ENCODE peak calls at places on chromosomes 5 and 9, in ten cellular contexts. S, A, K, Q, M, C, U, V, Z and P are unnamed samples.
A peak's percentile ranks its signal among the peaks of the same experiment; 100 is the strongest.

GRCh38 chr9:135858491-135859185 is 48.7 kb downstream of the CAMSAP1 start:
- DNase-seq in S (no peak), A (no peak), K (no peak), Q (no peak), M (peak; percentile 64), C (no peak), U (no peak), V (no peak), Z (no peak), P (no peak)

GRCh38 chr9:108163321-108164005 is 673.9 kb upstream of the KLF4 start:
- DNase-seq in S (no peak), A (no peak), K (no peak), Q (no peak), M (peak; percentile 39), C (no peak), U (no peak), V (peak; percentile 36), Z (no peak), P (peak; percentile 49)

GRCh38 chr9:3873818-3874217 is 348.0 kb upstream of the RFX3 start:
- DNase-seq in S (no peak), A (no peak), K (no peak), Q (no peak), M (no peak), C (no peak), U (no peak), V (peak; percentile 63), Z (no peak), P (peak; percentile 64)

GRCh38 chr5:848671-849111 is 2.1 kb downstream of the ZDHHC11 start:
- DNase-seq in S (peak; percentile 44), A (peak; percentile 52), K (no peak), Q (peak; percentile 54), M (no peak), C (no peak), U (no peak), V (no peak), Z (peak; percentile 36), P (no peak)

GRCh38 chr5:57524661-57525060 is 42.0 kb upstream of the ACTBL2 start:
- DNase-seq in S (no peak), A (no peak), K (no peak), Q (no peak), M (no peak), C (no peak), U (no peak), V (no peak), Z (no peak), P (no peak)

GRCh38 chr5:12399868-12400267 is 495.6 kb upstream of the CTNND2 start:
- DNase-seq in S (no peak), A (no peak), K (no peak), Q (no peak), M (peak; percentile 83), C (no peak), U (no peak), V (no peak), Z (no peak), P (no peak)

GRCh38 chr9:108994695-108995094 is 18.6 kb downstream of the CTNNAL1 start:
- DNase-seq in S (no peak), A (no peak), K (no peak), Q (no peak), M (peak; percentile 25), C (peak; percentile 38), U (peak; percentile 17), V (peak; percentile 88), Z (no peak), P (peak; percentile 72)

GRCh38 chr9:137607141-137607857 is 1.8 kb downstream of the ARRDC1 start:
- DNase-seq in S (peak; percentile 62), A (no peak), K (no peak), Q (peak; percentile 75), M (peak; percentile 48), C (no peak), U (no peak), V (no peak), Z (no peak), P (peak; percentile 31)

GRCh38 chr9:93308676-93309075 is 124.7 kb downstream of the WNK2 start:
- DNase-seq in S (no peak), A (peak; percentile 55), K (peak; percentile 23), Q (peak; percentile 51), M (no peak), C (no peak), U (no peak), V (no peak), Z (no peak), P (no peak)

GRCh38 chr9:126722922-126723806 is 81.7 kb upstream of the ZBTB43 start:
- DNase-seq in S (peak; percentile 86), A (peak; percentile 80), K (no peak), Q (no peak), M (peak; percentile 36), C (peak; percentile 78), U (peak; percentile 44), V (no peak), Z (peak; percentile 91), P (peak; percentile 27)

GRCh38 chr9:130927995-130928900 is 10.8 kb downstream of the FIBCD1 start:
- DNase-seq in S (no peak), A (no peak), K (no peak), Q (no peak), M (peak; percentile 88), C (no peak), U (peak; percentile 75), V (peak; percentile 74), Z (no peak), P (peak; percentile 67)

DNA sequence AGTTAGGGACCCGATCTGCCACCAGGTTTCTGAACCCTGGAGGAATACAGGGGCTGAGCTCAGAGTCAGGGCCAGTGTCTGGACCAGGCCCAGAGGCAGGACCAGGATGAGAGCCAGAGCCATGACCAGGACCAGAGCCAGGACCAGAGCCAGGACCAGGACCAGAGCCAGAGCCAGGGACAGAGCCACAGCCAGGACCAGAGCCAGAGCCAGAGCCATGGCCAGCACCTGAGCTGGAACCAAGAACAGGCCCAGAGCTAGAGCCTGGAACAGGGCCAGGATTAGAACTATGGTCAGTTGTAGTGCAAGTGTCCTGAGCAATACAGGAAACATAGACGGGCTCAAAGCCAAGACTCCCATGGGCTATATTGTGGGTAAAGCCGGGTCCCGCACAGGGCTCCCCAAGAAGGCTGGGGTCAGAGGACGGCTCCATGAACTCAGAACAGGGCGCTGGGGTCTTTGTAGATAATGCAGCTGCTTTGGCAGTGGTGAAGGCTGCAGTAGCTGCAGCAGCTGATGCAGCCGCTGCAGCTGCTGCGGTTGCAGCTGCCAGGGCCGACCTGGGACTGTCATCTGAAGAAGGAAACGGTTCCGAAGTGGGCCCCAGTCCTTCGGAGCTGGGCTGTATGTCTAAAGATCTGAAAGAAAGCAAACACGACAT is 568 bp downstream of the SPAG8 start:
- DNase-seq in S (no peak), A (peak; percentile 74), K (no peak), Q (no peak), M (no peak), C (no peak), U (peak; percentile 43), V (peak; percentile 51), Z (no peak), P (peak; percentile 49)
- H3K4me3 ChIP-seq in S (no peak overlapping the region), A (peak overlapping the region; percentile 60), K (peak overlapping the region; percentile 85), Q (peak overlapping the region; percentile 66), M (peak overlapping the region; percentile 47), C (peak overlapping the region; percentile 67), U (peak overlapping the region; percentile 22), V (peak overlapping the region; percentile 63), Z (peak overlapping the region; percentile 44), P (peak overlapping the region; percentile 56)

DNA sequence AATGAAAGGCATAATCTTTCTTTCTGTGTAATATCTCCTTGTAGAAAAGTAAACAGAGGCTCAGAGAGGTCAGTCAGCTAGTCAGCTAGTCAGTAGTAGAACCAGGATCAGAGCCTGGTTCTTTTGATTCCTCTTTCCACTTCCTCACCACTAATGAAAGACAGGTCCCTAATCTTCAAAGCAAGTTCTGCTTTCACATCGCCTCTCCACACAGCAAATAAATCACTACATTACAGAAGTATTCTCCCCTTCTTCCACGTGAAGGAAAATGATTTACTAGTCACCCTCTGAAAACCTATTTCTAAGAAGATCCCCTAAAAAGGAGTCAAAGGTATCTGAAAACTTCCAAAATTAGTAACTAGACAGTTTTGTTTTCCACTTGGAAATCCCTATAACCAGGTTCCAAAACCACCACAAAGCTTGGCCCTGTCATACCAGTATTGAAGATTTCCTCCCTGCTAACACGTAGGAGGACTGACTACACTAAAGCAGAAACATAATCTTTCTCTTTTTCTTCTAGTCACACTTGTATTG is 140.5 kb upstream of the TARS1 start:
- DNase-seq in S (no peak), A (no peak), K (no peak), Q (no peak), M (no peak), C (peak; percentile 63), U (no peak), V (no peak), Z (no peak), P (peak; percentile 17)
- TF ChIP-seq CTCF in S (no peak), A (no peak), K (no peak), Q (no peak), M (no peak), C (peak; percentile 5), U (no peak), V (no peak), Z (no peak), P (no peak)

GRCh38 chr9:117744856-117745389 is 40.7 kb downstream of the TLR4 start:
- DNase-seq in S (no peak), A (no peak), K (peak; percentile 30), Q (peak; percentile 60), M (no peak), C (no peak), U (peak; percentile 7), V (no peak), Z (no peak), P (no peak)

GRCh38 chr9:117744390-117744789 is 40.2 kb downstream of the TLR4 start:
- DNase-seq in S (no peak), A (no peak), K (no peak), Q (no peak), M (no peak), C (no peak), U (no peak), V (no peak), Z (no peak), P (no peak)

GRCh38 chr9:117746263-117746662 is 42.1 kb downstream of the TLR4 start:
- DNase-seq in S (no peak), A (no peak), K (no peak), Q (no peak), M (no peak), C (no peak), U (no peak), V (no peak), Z (no peak), P (no peak)

GRCh38 chr9:117747571-117747970 is 43.4 kb downstream of the TLR4 start:
- DNase-seq in S (no peak), A (no peak), K (no peak), Q (no peak), M (no peak), C (no peak), U (no peak), V (no peak), Z (no peak), P (no peak)

DNA sequence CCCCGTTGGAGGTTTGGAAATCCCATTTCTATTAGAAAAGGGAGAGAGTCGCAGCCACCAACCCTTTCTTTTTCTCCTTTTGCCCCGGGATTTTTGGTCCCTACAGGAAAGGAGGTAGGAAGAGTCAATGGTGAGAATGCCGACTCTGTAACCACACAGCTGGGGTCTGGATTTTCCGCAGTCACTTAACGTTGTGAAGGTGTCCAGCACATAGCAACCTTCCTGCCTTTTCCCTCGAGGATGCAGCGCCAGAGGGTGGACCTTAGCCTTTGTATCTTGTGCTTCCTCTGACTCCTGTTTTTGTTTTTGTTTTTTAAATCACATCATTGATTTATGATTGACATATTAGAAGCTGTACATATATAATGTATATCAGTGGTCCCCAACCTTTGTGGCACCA is 41.4 kb downstream of the TLR4 start:
- DNase-seq in S (no peak), A (no peak), K (no peak), Q (no peak), M (no peak), C (no peak), U (no peak), V (no peak), Z (no peak), P (no peak)
- H3K4me3 ChIP-seq in S (no peak overlapping the region), A (no peak overlapping the region), K (peak overlapping the region; percentile 55), Q (no peak overlapping the region), M (no peak overlapping the region), C (no peak overlapping the region), U (no peak overlapping the region), V (no peak overlapping the region), Z (no peak overlapping the region), P (no peak overlapping the region)

GRCh38 chr5:122077451-122078115 is 476 bp downstream of the LOX start:
- DNase-seq in S (peak; percentile 50), A (peak; percentile 69), K (no peak), Q (peak; percentile 64), M (peak; percentile 31), C (no peak), U (no peak), V (peak; percentile 45), Z (no peak), P (no peak)
- TF ChIP-seq CTCF in S (no peak), A (no peak), K (no peak), Q (no peak), M (no peak), C (no peak), U (no peak), V (no peak), Z (no peak), P (no peak)